ENCODE peak calls at places on chromosomes 6 and 20, in four cellular contexts. W is neural crest cell, M is transverse colon, Z is upper lobe of left lung. L is an unnamed sample.

GRCh38 chr6:37867756-37868446 is 48.4 kb downstream of the ZFAND3 start:
- DNase-seq in W (no peak), M (no peak), Z (no peak), L (no peak)

GRCh38 chr6:156816505-156816904 is 39.3 kb downstream of the ARID1B start:
- DNase-seq in W (no peak), M (peak; percentile 35), Z (peak; percentile 93), L (no peak)

GRCh38 chr6:52368002-52368401 is 6.1 kb downstream of the PAQR8 start:
- DNase-seq in W (no peak), M (no peak), Z (no peak), L (no peak)

GRCh38 chr6:95725344-95725743 is 148.0 kb downstream of the MANEA start:
- DNase-seq in W (no peak), M (no peak), Z (no peak), L (no peak)

GRCh38 chr6:129748212-129748900 is 38.4 kb upstream of the ARHGAP18 start:
- DNase-seq in W (no peak), M (peak; percentile 50), Z (peak; percentile 37), L (no peak)

GRCh38 chr6:111784423-111784822 is 88.8 kb downstream of the FYN start:
- DNase-seq in W (no peak), M (no peak), Z (no peak), L (no peak)

GRCh38 chr6:42315991-42316378 is 98.3 kb upstream of the MRPS10 start:
- DNase-seq in W (no peak), M (peak; percentile 18), Z (peak; percentile 49), L (no peak)

GRCh38 chr20:19713851-19714716 is 44.0 kb upstream of the RIN2 start:
- DNase-seq in W (no peak), M (peak; percentile 35), Z (no peak), L (no peak)

GRCh38 chr6:135002229-135002844 is 52.3 kb downstream of the HBS1L start:
- DNase-seq in W (no peak), M (no peak), Z (no peak), L (no peak)

GRCh38 chr6:134468633-134469032 is 150.7 kb upstream of the SGK1 start:
- DNase-seq in W (no peak), M (no peak), Z (no peak), L (no peak)

GRCh38 chr6:99334526-99335127 is 14.8 kb downstream of the FAXC start:
- DNase-seq in W (no peak), M (no peak), Z (peak; percentile 27), L (no peak)

GRCh38 chr6:2042951-2043648 is 202.3 kb downstream of the GMDS start:
- DNase-seq in W (no peak), M (no peak), Z (no peak), L (no peak)

GRCh38 chr6:25465931-25466330 is 186.1 kb upstream of the SCGN start:
- DNase-seq in W (no peak), M (no peak), Z (no peak), L (no peak)

GRCh38 chr6:128164254-128164653 is 263.4 kb upstream of the THEMIS start:
- DNase-seq in W (no peak), M (no peak), Z (no peak), L (no peak)

GRCh38 chr20:63505723-63506122 is 6.8 kb upstream of the EEF1A2 start:
- DNase-seq in W (no peak), M (no peak), Z (no peak), L (no peak)

GRCh38 chr6:138107752-138108592 is 753 bp upstream of the PERP start:
- DNase-seq in W (no peak), M (peak; percentile 86), Z (peak; percentile 38), L (no peak)

GRCh38 chr6:121838842-121839241 is 403.4 kb downstream of the GJA1 start:
- DNase-seq in W (no peak), M (no peak), Z (no peak), L (no peak)

GRCh38 chr6:53042112-53042511 is 23.1 kb upstream of the FBXO9 start:
- DNase-seq in W (no peak), M (no peak), Z (no peak), L (no peak)

GRCh38 chr20:52805128-52805527 is 167.0 kb upstream of the TSHZ2 start:
- DNase-seq in W (no peak), M (no peak), Z (no peak), L (no peak)

GRCh38 chr6:3157151-3157933 is at the start of gene TUBB2A:
- DNase-seq in W (peak; percentile 73), M (peak; percentile 86), Z (peak; percentile 86), L (peak; percentile 94)
- TF ChIP-seq CTCF in W (peak; percentile 65), M (no peak), Z (peak; percentile 86), L (peak; percentile 33)

DNA sequence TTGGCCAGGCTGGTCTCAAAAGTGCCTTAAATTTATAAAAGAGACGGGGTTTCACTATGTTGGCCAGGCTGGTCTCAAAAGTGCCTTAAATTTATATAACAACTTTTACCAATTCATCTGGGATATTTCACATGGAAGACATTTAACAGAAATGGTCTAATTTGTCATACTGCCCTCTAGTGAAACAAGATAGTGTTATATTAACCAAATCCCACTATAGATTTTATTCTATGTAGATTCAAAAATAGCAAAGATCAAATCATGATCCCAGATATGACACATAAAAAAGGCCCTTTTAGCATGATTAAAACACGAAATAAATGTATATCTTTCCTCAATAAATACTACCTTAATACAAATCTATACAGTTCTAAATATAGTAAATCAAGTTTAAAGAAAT is 102.8 kb upstream of the TFAP2D start:
- DNase-seq in W (no peak), M (no peak), Z (no peak), L (no peak)
- TF ChIP-seq CTCF in W (peak; percentile 47), M (no peak), Z (no peak), L (peak; percentile 16)

GRCh38 chr20:61115627-61116026 is 136.4 kb upstream of the CDH4 start:
- DNase-seq in W (no peak), M (no peak), Z (no peak), L (no peak)
- TF ChIP-seq CTCF in W (no peak), M (no peak), Z (no peak), L (no peak)

GRCh38 chr6:168371635-168371988 is 52.0 kb upstream of the DACT2 start:
- DNase-seq in W (no peak), M (no peak), Z (no peak), L (no peak)

GRCh38 chr6:168371185-168371584 is 51.6 kb upstream of the DACT2 start:
- DNase-seq in W (no peak), M (no peak), Z (no peak), L (no peak)

GRCh38 chr6:168368971-168369370 is 49.4 kb upstream of the DACT2 start:
- DNase-seq in W (no peak), M (no peak), Z (no peak), L (no peak)

GRCh38 chr6:168369776-168370175 is 50.2 kb upstream of the DACT2 start:
- DNase-seq in W (no peak), M (no peak), Z (no peak), L (no peak)

DNA sequence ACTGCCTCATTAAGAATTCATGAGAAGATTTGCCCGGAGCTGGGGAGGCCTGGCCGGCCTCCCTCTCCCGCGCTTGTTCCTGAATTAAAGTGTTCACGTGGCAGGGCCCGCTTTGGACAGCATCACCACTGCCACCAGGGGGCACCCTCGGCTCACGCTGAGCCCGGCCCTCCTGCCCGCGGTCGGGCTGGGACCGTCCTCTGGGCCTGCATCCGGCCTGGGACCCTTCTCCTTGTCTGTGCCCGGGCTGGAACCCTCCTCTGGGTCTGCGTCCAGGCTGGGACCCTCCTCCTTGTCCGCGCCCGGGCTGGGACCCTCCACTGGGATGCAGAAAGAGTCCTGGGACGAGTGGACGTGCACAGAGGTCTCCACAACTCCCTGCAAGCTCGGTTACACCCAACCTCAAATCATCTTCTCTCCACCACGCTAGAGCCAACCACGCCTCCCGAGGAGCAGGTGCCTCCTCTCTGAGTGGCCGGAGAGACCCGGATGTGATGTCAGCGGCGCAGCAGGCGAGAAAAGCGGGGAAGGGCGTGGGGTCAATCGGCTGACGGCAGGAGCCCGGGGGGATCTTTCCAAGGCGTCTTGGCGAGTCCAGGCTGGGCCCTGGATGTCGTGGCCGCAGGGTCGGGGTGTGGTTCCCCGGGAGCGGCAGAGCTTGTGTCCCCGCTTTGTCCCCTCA is 50.9 kb upstream of the DACT2 start:
- DNase-seq in W (peak; percentile 85), M (peak; percentile 85), Z (peak; percentile 53), L (no peak)
- TF ChIP-seq CTCF in W (peak; percentile 92), M (peak; percentile 91), Z (peak; percentile 81), L (peak; percentile 55)

GRCh38 chr20:298755-299391 is 1.5 kb downstream of the ZCCHC3 start:
- DNase-seq in W (no peak), M (no peak), Z (no peak), L (no peak)

GRCh38 chr20:297925-298754 is 770 bp downstream of the ZCCHC3 start:
- DNase-seq in W (peak; percentile 23), M (peak; percentile 84), Z (peak; percentile 88), L (no peak)

GRCh38 chr20:295804-296203 is 1.6 kb upstream of the ZCCHC3 start:
- DNase-seq in W (no peak), M (no peak), Z (no peak), L (no peak)

GRCh38 chr20:294602-295001 is 2.8 kb upstream of the ZCCHC3 start:
- DNase-seq in W (no peak), M (no peak), Z (no peak), L (no peak)

DNA sequence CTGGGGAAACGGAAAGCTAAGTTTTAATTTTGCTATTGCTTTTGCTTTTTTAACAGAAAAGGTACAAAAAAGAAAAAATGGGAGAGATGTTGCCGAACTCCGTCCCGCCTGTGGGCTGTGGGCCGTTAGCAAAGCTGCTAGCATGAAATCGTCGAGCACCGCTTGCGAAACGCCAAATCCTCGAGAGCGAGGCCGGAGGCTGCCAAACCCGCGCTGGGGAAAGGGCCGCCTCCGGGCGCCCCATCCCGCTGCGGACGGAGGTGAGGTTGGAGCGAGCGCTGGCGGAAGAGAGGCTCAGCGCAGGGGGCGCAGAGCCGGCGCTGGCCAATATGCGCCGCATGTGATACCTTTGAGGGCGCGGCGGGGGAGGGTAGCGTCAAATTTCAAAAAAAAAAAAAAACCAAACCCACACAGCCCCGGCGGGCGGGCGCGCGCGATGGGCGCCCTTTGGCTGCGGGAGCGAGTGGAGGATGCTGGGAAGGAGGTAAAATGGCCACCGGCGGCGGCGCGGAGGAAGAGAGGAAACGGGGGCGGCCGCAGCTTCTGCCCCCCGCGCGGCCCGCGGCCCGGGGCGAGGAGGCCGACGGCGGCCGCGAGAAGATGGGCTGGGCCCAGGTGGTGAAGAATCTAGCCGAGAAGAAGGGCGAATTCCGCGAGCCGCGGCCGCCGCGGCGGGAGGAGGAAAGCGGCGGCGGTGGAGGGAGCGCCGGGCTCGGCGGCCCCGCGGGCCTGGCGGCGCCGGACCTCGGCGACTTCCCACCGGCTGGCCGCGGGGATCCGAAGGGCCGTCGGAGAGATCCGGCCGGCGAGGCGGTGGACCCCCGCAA is at the start of gene ZCCHC3:
- DNase-seq in W (peak; percentile 71), M (peak; percentile 86), Z (peak; percentile 90), L (peak; percentile 41)
- TF ChIP-seq CTCF in W (peak; percentile 19), M (peak; percentile 22), Z (peak; percentile 8), L (no peak)